ENCODE peak calls at places on chromosome 2, in ten cellular contexts. One of them, this sample, is unnamed.

GRCh38 chr2:220143336-220143735 is 515.9 kb downstream of the SLC4A3 start:
- DNase-seq in uterus: no peak
- DNase-seq in thoracic aorta: no peak
- DNase-seq in cardiac muscle cell: peak; percentile 86
- DNase-seq in upper lobe of left lung: no peak
- DNase-seq in lower lobe of right lung: no peak
- DNase-seq in AG10803: peak; percentile 83
- DNase-seq in psoas muscle: no peak
- DNase-seq in choroid plexus epithelial cell: peak; percentile 70
- DNase-seq in IMR-90: peak; percentile 86
- DNase-seq in this sample: no peak

GRCh38 chr2:178419123-178419522 is 31.9 kb downstream of the PRKRA start:
- DNase-seq in uterus: no peak
- DNase-seq in thoracic aorta: no peak
- DNase-seq in cardiac muscle cell: peak; percentile 46
- DNase-seq in upper lobe of left lung: no peak
- DNase-seq in lower lobe of right lung: no peak
- DNase-seq in AG10803: no peak
- DNase-seq in psoas muscle: no peak
- DNase-seq in choroid plexus epithelial cell: peak; percentile 75
- DNase-seq in IMR-90: peak; percentile 61
- DNase-seq in this sample: peak; percentile 47

GRCh38 chr2:229445501-229446294 is 174.6 kb upstream of the PID1 start:
- DNase-seq in uterus: peak; percentile 75
- DNase-seq in thoracic aorta: no peak
- DNase-seq in cardiac muscle cell: peak; percentile 70
- DNase-seq in upper lobe of left lung: peak; percentile 23
- DNase-seq in lower lobe of right lung: no peak
- DNase-seq in AG10803: peak; percentile 63
- DNase-seq in psoas muscle: peak; percentile 75
- DNase-seq in choroid plexus epithelial cell: peak; percentile 27
- DNase-seq in IMR-90: peak; percentile 16
- DNase-seq in this sample: no peak

GRCh38 chr2:135096665-135097446 is 44.8 kb downstream of the RAB3GAP1 start:
- DNase-seq in uterus: no peak
- DNase-seq in thoracic aorta: no peak
- DNase-seq in cardiac muscle cell: peak; percentile 33
- DNase-seq in upper lobe of left lung: no peak
- DNase-seq in lower lobe of right lung: no peak
- DNase-seq in AG10803: no peak
- DNase-seq in psoas muscle: no peak
- DNase-seq in choroid plexus epithelial cell: peak; percentile 54
- DNase-seq in IMR-90: peak; percentile 61
- DNase-seq in this sample: no peak

GRCh38 chr2:49973917-49974368 is 819.6 kb upstream of the FSHR start:
- DNase-seq in uterus: peak; percentile 39
- DNase-seq in thoracic aorta: no peak
- DNase-seq in cardiac muscle cell: peak; percentile 60
- DNase-seq in upper lobe of left lung: peak; percentile 47
- DNase-seq in lower lobe of right lung: peak; percentile 52
- DNase-seq in AG10803: peak; percentile 13
- DNase-seq in psoas muscle: peak; percentile 74
- DNase-seq in choroid plexus epithelial cell: peak; percentile 0
- DNase-seq in IMR-90: no peak
- DNase-seq in this sample: peak; percentile 46

GRCh38 chr2:29606105-29606871 is 315.1 kb downstream of the ALK start:
- DNase-seq in uterus: no peak
- DNase-seq in thoracic aorta: no peak
- DNase-seq in cardiac muscle cell: peak; percentile 85
- DNase-seq in upper lobe of left lung: no peak
- DNase-seq in lower lobe of right lung: no peak
- DNase-seq in AG10803: peak; percentile 87
- DNase-seq in psoas muscle: no peak
- DNase-seq in choroid plexus epithelial cell: peak; percentile 87
- DNase-seq in IMR-90: peak; percentile 94
- DNase-seq in this sample: no peak

GRCh38 chr2:55010149-55010591 is 40.1 kb downstream of the RTN4 start:
- DNase-seq in uterus: no peak
- DNase-seq in thoracic aorta: no peak
- DNase-seq in cardiac muscle cell: peak; percentile 52
- DNase-seq in upper lobe of left lung: peak; percentile 88
- DNase-seq in lower lobe of right lung: peak; percentile 63
- DNase-seq in AG10803: peak; percentile 66
- DNase-seq in psoas muscle: peak; percentile 70
- DNase-seq in choroid plexus epithelial cell: peak; percentile 67
- DNase-seq in IMR-90: peak; percentile 34
- DNase-seq in this sample: peak; percentile 69

GRCh38 chr2:88307817-88308216 is 137.7 kb downstream of the THNSL2 start:
- DNase-seq in uterus: no peak
- DNase-seq in thoracic aorta: no peak
- DNase-seq in cardiac muscle cell: no peak
- DNase-seq in upper lobe of left lung: no peak
- DNase-seq in lower lobe of right lung: no peak
- DNase-seq in AG10803: peak; percentile 2
- DNase-seq in psoas muscle: no peak
- DNase-seq in choroid plexus epithelial cell: peak; percentile 10
- DNase-seq in IMR-90: peak; percentile 0
- DNase-seq in this sample: peak; percentile 36

GRCh38 chr2:95359501-95359930 is 43.0 kb upstream of the FAHD2A start:
- DNase-seq in uterus: no peak
- DNase-seq in thoracic aorta: no peak
- DNase-seq in cardiac muscle cell: no peak
- DNase-seq in upper lobe of left lung: peak; percentile 8
- DNase-seq in lower lobe of right lung: no peak
- DNase-seq in AG10803: no peak
- DNase-seq in psoas muscle: no peak
- DNase-seq in choroid plexus epithelial cell: no peak
- DNase-seq in IMR-90: no peak
- DNase-seq in this sample: no peak

GRCh38 chr2:105827351-105828096 is 82.8 kb downstream of the NCK2 start:
- DNase-seq in uterus: no peak
- DNase-seq in thoracic aorta: no peak
- DNase-seq in cardiac muscle cell: no peak
- DNase-seq in upper lobe of left lung: no peak
- DNase-seq in lower lobe of right lung: no peak
- DNase-seq in AG10803: no peak
- DNase-seq in psoas muscle: no peak
- DNase-seq in choroid plexus epithelial cell: no peak
- DNase-seq in IMR-90: no peak
- DNase-seq in this sample: no peak

GRCh38 chr2:65351234-65351947 is 81.0 kb downstream of the SPRED2 start:
- DNase-seq in uterus: no peak
- DNase-seq in thoracic aorta: no peak
- DNase-seq in cardiac muscle cell: peak; percentile 66
- DNase-seq in upper lobe of left lung: peak; percentile 30
- DNase-seq in lower lobe of right lung: no peak
- DNase-seq in AG10803: no peak
- DNase-seq in psoas muscle: no peak
- DNase-seq in choroid plexus epithelial cell: peak; percentile 41
- DNase-seq in IMR-90: peak; percentile 54
- DNase-seq in this sample: no peak

GRCh38 chr2:101931402-101931801 is 60.4 kb upstream of the IL1R2 start:
- DNase-seq in uterus: no peak
- DNase-seq in thoracic aorta: no peak
- DNase-seq in cardiac muscle cell: no peak
- DNase-seq in upper lobe of left lung: no peak
- DNase-seq in lower lobe of right lung: no peak
- DNase-seq in AG10803: no peak
- DNase-seq in psoas muscle: no peak
- DNase-seq in choroid plexus epithelial cell: no peak
- DNase-seq in IMR-90: no peak
- DNase-seq in this sample: no peak

GRCh38 chr2:238502956-238503791 is 76.4 kb downstream of the ASB1 start:
- DNase-seq in uterus: no peak
- DNase-seq in thoracic aorta: no peak
- DNase-seq in cardiac muscle cell: no peak
- DNase-seq in upper lobe of left lung: peak; percentile 10
- DNase-seq in lower lobe of right lung: no peak
- DNase-seq in AG10803: no peak
- DNase-seq in psoas muscle: no peak
- DNase-seq in choroid plexus epithelial cell: no peak
- DNase-seq in IMR-90: no peak
- DNase-seq in this sample: no peak

GRCh38 chr2:108917526-108917925 is 71.5 kb downstream of the EDAR start:
- DNase-seq in uterus: no peak
- DNase-seq in thoracic aorta: no peak
- DNase-seq in cardiac muscle cell: no peak
- DNase-seq in upper lobe of left lung: no peak
- DNase-seq in lower lobe of right lung: no peak
- DNase-seq in AG10803: no peak
- DNase-seq in psoas muscle: no peak
- DNase-seq in choroid plexus epithelial cell: no peak
- DNase-seq in IMR-90: no peak
- DNase-seq in this sample: no peak

DNA sequence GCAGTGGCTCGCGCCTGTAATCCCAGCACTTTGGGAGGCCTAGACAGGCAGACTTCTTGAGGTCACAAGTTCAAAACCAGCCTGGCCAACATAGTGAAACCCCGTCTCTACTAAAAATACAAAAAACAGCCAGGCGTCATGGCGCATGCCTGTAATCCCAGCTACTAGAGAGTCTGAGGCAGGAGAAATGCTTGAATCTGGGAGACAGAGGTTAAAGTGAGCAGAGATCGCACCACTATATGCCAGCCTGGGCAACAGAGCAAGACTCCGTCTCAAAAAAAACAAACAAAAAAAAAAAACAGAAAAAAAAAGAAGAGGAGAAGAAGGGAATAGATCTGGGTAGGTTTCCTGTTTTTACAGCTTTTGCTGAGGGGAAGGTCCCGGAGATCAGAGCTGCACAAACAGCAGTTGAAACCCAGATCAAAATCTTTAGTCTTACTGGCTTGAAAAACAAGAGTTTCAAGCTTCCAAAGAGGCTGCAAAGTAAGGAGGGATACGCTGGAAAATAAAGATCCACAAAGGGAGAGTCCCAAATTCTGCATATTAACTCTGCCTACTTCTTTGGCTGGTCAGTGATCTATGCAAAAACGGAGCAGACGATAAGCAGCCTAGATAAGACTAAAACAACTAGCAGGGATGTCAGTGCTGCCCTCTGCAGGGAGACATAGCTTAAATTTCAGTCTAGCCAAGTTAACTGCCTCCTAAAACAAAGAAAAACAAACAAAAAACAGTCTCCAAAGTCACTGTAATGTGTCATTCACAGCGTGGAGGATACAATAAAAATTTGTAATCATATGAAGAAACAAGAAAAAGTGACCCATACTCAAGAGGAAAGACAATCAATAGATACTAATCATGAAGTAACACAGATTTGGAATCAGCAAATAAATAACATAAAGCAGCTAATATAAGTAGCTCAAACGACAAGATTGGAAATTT is 74.1 kb downstream of the TLK1 start:
- DNase-seq in uterus: no peak
- DNase-seq in thoracic aorta: no peak
- DNase-seq in cardiac muscle cell: peak; percentile 68
- DNase-seq in upper lobe of left lung: no peak
- DNase-seq in lower lobe of right lung: no peak
- DNase-seq in AG10803: peak; percentile 43
- DNase-seq in psoas muscle: no peak
- DNase-seq in choroid plexus epithelial cell: peak; percentile 82
- DNase-seq in IMR-90: peak; percentile 68
- DNase-seq in this sample: peak; percentile 41
- TF ChIP-seq CTCF in uterus: peak; percentile 49
- TF ChIP-seq CTCF in thoracic aorta: peak; percentile 4
- TF ChIP-seq CTCF in cardiac muscle cell: peak; percentile 75
- TF ChIP-seq CTCF in upper lobe of left lung: peak; percentile 18
- TF ChIP-seq CTCF in lower lobe of right lung: peak; percentile 54
- TF ChIP-seq CTCF in AG10803: peak; percentile 61
- TF ChIP-seq CTCF in psoas muscle: peak; percentile 43
- TF ChIP-seq CTCF in choroid plexus epithelial cell: peak; percentile 83
- TF ChIP-seq CTCF in IMR-90: peak; percentile 58
- TF ChIP-seq CTCF in this sample: peak; percentile 33

GRCh38 chr2:75199428-75200011 is at the start of gene TACR1:
- DNase-seq in uterus: peak; percentile 45
- DNase-seq in thoracic aorta: no peak
- DNase-seq in cardiac muscle cell: peak; percentile 82
- DNase-seq in upper lobe of left lung: peak; percentile 42
- DNase-seq in lower lobe of right lung: peak; percentile 73
- DNase-seq in AG10803: peak; percentile 73
- DNase-seq in psoas muscle: peak; percentile 84
- DNase-seq in choroid plexus epithelial cell: peak; percentile 64
- DNase-seq in IMR-90: peak; percentile 73
- DNase-seq in this sample: peak; percentile 75
- H3K4me3 ChIP-seq in uterus: peak within 1 kb of the TSS; percentile 8
- H3K4me3 ChIP-seq in thoracic aorta: peak within 1 kb of the TSS; percentile 66
- H3K4me3 ChIP-seq in cardiac muscle cell: peak within 1 kb of the TSS; percentile 28
- H3K4me3 ChIP-seq in upper lobe of left lung: peak within 1 kb of the TSS; percentile 22
- H3K4me3 ChIP-seq in lower lobe of right lung: peak within 1 kb of the TSS; percentile 51
- H3K4me3 ChIP-seq in AG10803: peak within 1 kb of the TSS; percentile 60
- H3K4me3 ChIP-seq in psoas muscle: peak within 1 kb of the TSS; percentile 62
- H3K4me3 ChIP-seq in choroid plexus epithelial cell: peak within 1 kb of the TSS; percentile 24
- H3K4me3 ChIP-seq in IMR-90: peak within 1 kb of the TSS; percentile 43
- H3K4me3 ChIP-seq in this sample: peak within 1 kb of the TSS; percentile 25

DNA sequence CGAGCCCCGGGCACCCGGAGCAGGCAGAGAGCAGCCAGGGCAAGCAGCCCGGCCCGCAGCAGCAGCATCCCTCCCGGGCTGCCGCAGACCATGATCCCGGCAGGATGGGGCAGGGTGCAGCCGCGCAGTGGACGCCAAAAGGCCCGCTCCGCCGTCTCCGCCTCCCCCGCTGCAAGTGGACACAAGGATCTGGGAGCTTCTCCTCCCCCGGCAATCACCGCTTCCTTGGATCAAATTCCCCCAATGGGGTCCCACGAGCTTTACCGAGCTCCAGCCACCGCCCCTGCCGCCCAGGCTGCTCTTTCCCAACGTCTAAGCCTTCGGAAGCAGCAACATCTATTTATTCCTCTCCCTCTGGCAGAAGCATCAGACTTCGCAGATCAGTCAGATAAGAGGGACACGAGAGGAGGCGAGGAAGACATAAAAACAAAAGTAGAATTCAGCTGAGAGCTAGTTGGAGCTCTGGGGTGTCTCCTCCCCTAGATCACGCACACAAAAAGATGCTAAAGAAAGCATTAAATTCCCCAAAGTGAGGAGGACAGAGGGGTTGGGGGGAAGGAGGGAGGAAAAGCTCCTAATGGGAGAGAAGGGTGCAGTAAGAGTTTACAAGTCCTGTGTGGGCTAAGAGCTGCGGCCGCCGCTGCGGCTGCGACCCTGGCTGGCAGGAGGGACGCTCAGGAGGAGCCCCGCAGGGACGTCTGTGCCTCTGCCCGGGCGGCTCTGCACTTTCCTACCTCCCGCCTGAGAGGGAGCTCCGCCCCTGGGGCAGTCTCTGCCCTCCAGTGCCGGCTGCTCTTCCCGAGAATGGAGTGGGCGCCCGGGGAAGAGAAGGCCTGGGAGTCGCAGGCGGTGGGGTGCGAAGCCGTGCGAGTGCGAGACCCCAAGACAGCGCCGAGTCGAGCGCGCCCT is at the start of gene FRZB:
- DNase-seq in uterus: peak; percentile 84
- DNase-seq in thoracic aorta: no peak
- DNase-seq in cardiac muscle cell: peak; percentile 83
- DNase-seq in upper lobe of left lung: peak; percentile 48
- DNase-seq in lower lobe of right lung: peak; percentile 46
- DNase-seq in AG10803: peak; percentile 49
- DNase-seq in psoas muscle: peak; percentile 81
- DNase-seq in choroid plexus epithelial cell: peak; percentile 75
- DNase-seq in IMR-90: peak; percentile 73
- DNase-seq in this sample: no peak
- TF ChIP-seq CTCF in uterus: no peak
- TF ChIP-seq CTCF in thoracic aorta: no peak
- TF ChIP-seq CTCF in cardiac muscle cell: no peak
- TF ChIP-seq CTCF in upper lobe of left lung: no peak
- TF ChIP-seq CTCF in lower lobe of right lung: no peak
- TF ChIP-seq CTCF in AG10803: no peak
- TF ChIP-seq CTCF in psoas muscle: no peak
- TF ChIP-seq CTCF in choroid plexus epithelial cell: peak; percentile 16
- TF ChIP-seq CTCF in IMR-90: no peak
- TF ChIP-seq CTCF in this sample: no peak

GRCh38 chr2:164014068-164014577 is 278.3 kb upstream of the FIGN start:
- DNase-seq in uterus: no peak
- DNase-seq in thoracic aorta: no peak
- DNase-seq in cardiac muscle cell: peak; percentile 33
- DNase-seq in upper lobe of left lung: no peak
- DNase-seq in lower lobe of right lung: no peak
- DNase-seq in AG10803: peak; percentile 13
- DNase-seq in psoas muscle: no peak
- DNase-seq in choroid plexus epithelial cell: no peak
- DNase-seq in IMR-90: no peak
- DNase-seq in this sample: no peak
- H3K4me3 ChIP-seq in uterus: no peak overlapping the region
- H3K4me3 ChIP-seq in thoracic aorta: no peak overlapping the region
- H3K4me3 ChIP-seq in cardiac muscle cell: no peak overlapping the region
- H3K4me3 ChIP-seq in upper lobe of left lung: no peak overlapping the region
- H3K4me3 ChIP-seq in lower lobe of right lung: no peak overlapping the region
- H3K4me3 ChIP-seq in AG10803: no peak overlapping the region
- H3K4me3 ChIP-seq in psoas muscle: peak overlapping the region; percentile 30
- H3K4me3 ChIP-seq in choroid plexus epithelial cell: no peak overlapping the region
- H3K4me3 ChIP-seq in IMR-90: no peak overlapping the region
- H3K4me3 ChIP-seq in this sample: no peak overlapping the region